ENCODE peak calls at places on chromosomes 12 and 14, in six cellular contexts. R is fibroblast of lung; B is CD4-positive, CD25-positive, alpha-beta regulatory T cell; Q is A549; A is CD4-positive, alpha-beta T cell; M is RWPE2. C is an unnamed sample.

GRCh38 chr12:98438826-98439225 is 76.6 kb upstream of the TMPO start:
- DNase-seq in R (no peak), B (no peak), Q (no peak), A (no peak), M (no peak), C (no peak)

GRCh38 chr14:59190372-59190771 is 1.9 kb downstream of the DAAM1 start:
- DNase-seq in R (no peak), B (no peak), Q (peak; percentile 29), A (no peak), M (no peak), C (no peak)

GRCh38 chr12:103181366-103182152 is 224.1 kb downstream of the ASCL1 start:
- DNase-seq in R (no peak), B (no peak), Q (no peak), A (no peak), M (no peak), C (no peak)

GRCh38 chr12:114688256-114688845 is 4.4 kb upstream of the TBX3 start:
- DNase-seq in R (no peak), B (no peak), Q (no peak), A (no peak), M (no peak), C (no peak)

GRCh38 chr14:73795974-73796373 is 55.7 kb upstream of the PTGR2 start:
- DNase-seq in R (peak; percentile 93), B (no peak), Q (peak; percentile 78), A (no peak), M (peak; percentile 89), C (no peak)

GRCh38 chr14:55188686-55189295 is 2.6 kb downstream of the DLGAP5 start:
- DNase-seq in R (peak; percentile 33), B (no peak), Q (no peak), A (no peak), M (no peak), C (no peak)

GRCh38 chr12:69459477-69459876 is 10.7 kb upstream of the FRS2 start:
- DNase-seq in R (no peak), B (no peak), Q (no peak), A (no peak), M (no peak), C (no peak)

GRCh38 chr12:92141585-92142244 is 3.9 kb downstream of the BTG1 start:
- DNase-seq in R (no peak), B (peak; percentile 82), Q (no peak), A (peak; percentile 26), M (no peak), C (no peak)

GRCh38 chr12:75807494-75807893 is 224.1 kb downstream of the PHLDA1 start:
- DNase-seq in R (no peak), B (no peak), Q (no peak), A (no peak), M (no peak), C (no peak)

GRCh38 chr12:9132008-9132535 is 16.4 kb upstream of the A2M start:
- DNase-seq in R (no peak), B (no peak), Q (peak; percentile 20), A (no peak), M (no peak), C (no peak)

GRCh38 chr12:24948452-24948815 is 467 bp downstream of the BCAT1 start:
- DNase-seq in R (peak; percentile 61), B (peak; percentile 21), Q (peak; percentile 22), A (no peak), M (no peak), C (no peak)

GRCh38 chr14:91953170-91953985 is 5.9 kb upstream of the FBLN5 start:
- DNase-seq in R (peak; percentile 27), B (no peak), Q (no peak), A (no peak), M (no peak), C (no peak)

GRCh38 chr12:119804011-119804641 is 73.0 kb downstream of the CIT start:
- DNase-seq in R (peak; percentile 75), B (no peak), Q (peak; percentile 63), A (no peak), M (peak; percentile 66), C (no peak)

GRCh38 chr14:67533754-67534085 is 630 bp downstream of the PLEKHH1 start:
- DNase-seq in R (no peak), B (no peak), Q (no peak), A (no peak), M (no peak), C (no peak)

GRCh38 chr12:60205500-60205899 is 609.7 kb downstream of the SLC16A7 start:
- DNase-seq in R (peak; percentile 76), B (no peak), Q (peak; percentile 46), A (no peak), M (no peak), C (no peak)

GRCh38 chr12:110107369-110108281 is 16.5 kb upstream of the IFT81 start:
- DNase-seq in R (peak; percentile 98), B (no peak), Q (peak; percentile 98), A (no peak), M (no peak), C (no peak)

GRCh38 chr14:42000450-42000849 is 393.8 kb downstream of the LRFN5 start:
- DNase-seq in R (no peak), B (no peak), Q (peak; percentile 0), A (no peak), M (no peak), C (no peak)

GRCh38 chr12:68462799-68463198 is 130.6 kb upstream of the MDM1 start:
- DNase-seq in R (no peak), B (peak; percentile 61), Q (no peak), A (no peak), M (no peak), C (no peak)

GRCh38 chr14:20116748-20117147 is 6.2 kb downstream of the OR4K17 start:
- DNase-seq in R (no peak), B (no peak), Q (no peak), A (no peak), M (no peak), C (no peak)
- H3K9me3 ChIP-seq in R (no peaks in the 10 kb centered on the region), B (peaks cover 7% of the 10 kb centered on the region), Q (no peaks in the 10 kb centered on the region), A (peaks cover 17% of the 10 kb centered on the region), M (no peaks in the 10 kb centered on the region), C (no peaks in the 10 kb centered on the region)

GRCh38 chr14:82223276-82223675 is 689.6 kb upstream of the SEL1L start:
- DNase-seq in R (no peak), B (no peak), Q (no peak), A (no peak), M (no peak), C (no peak)
- H3K9me3 ChIP-seq in R (no peaks in the 10 kb centered on the region), B (no peaks in the 10 kb centered on the region), Q (no peaks in the 10 kb centered on the region), A (no peaks in the 10 kb centered on the region), M (no peaks in the 10 kb centered on the region), C (no peaks in the 10 kb centered on the region)

GRCh38 chr12:34287437-34287836 is 265.1 kb downstream of the ALG10 start:
- DNase-seq in R (no peak), B (no peak), Q (no peak), A (no peak), M (no peak), C (no peak)
- H3K9me3 ChIP-seq in R (no peaks in the 10 kb centered on the region), B (peaks cover 54% of the 10 kb centered on the region), Q (peaks cover 8% of the 10 kb centered on the region), A (peaks cover 29% of the 10 kb centered on the region), M (no peaks in the 10 kb centered on the region), C (no peaks in the 10 kb centered on the region)

GRCh38 chr12:14602128-14602527 is 34.4 kb upstream of the PLBD1 start:
- DNase-seq in R (no peak), B (no peak), Q (no peak), A (no peak), M (no peak), C (no peak)
- H3K9me3 ChIP-seq in R (no peaks in the 10 kb centered on the region), B (peaks cover 20% of the 10 kb centered on the region), Q (peaks cover 38% of the 10 kb centered on the region), A (peaks cover 28% of the 10 kb centered on the region), M (no peaks in the 10 kb centered on the region), C (peaks cover 4% of the 10 kb centered on the region)

DNA sequence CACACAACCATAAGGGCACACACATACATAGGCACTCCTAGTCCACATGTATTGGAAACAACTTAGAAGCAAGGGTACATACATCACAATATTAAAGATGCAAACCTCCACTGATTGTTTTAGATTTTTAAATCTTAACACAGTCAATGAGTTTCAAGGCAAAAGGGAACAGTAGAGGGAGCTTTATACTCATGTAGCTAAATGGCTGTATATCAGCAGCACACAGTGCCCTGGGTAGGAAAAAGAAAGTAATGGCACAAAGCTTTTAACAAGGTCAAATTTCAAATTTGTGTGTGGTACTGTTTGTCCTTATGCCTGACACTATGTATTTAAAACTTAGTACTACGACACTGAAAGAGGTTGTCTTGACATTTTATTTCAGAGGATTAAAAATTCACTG is 262.0 kb downstream of the MED13L start:
- DNase-seq in R (peak; percentile 57), B (peak; percentile 69), Q (peak; percentile 52), A (no peak), M (no peak), C (no peak)
- H3K9me3 ChIP-seq in R (no peaks in the 10 kb centered on the region), B (no peaks in the 10 kb centered on the region), Q (no peaks in the 10 kb centered on the region), A (no peaks in the 10 kb centered on the region), M (no peaks in the 10 kb centered on the region), C (no peaks in the 10 kb centered on the region)

GRCh38 chr12:28367993-28368392 is 177.7 kb downstream of the CCDC91 start:
- DNase-seq in R (no peak), B (no peak), Q (no peak), A (no peak), M (no peak), C (no peak)

GRCh38 chr12:28374556-28374955 is 184.3 kb downstream of the CCDC91 start:
- DNase-seq in R (peak; percentile 70), B (no peak), Q (no peak), A (no peak), M (no peak), C (no peak)

GRCh38 chr12:28367326-28367725 is 177.1 kb downstream of the CCDC91 start:
- DNase-seq in R (no peak), B (no peak), Q (no peak), A (no peak), M (no peak), C (no peak)

GRCh38 chr12:28369483-28369882 is 179.2 kb downstream of the CCDC91 start:
- DNase-seq in R (no peak), B (no peak), Q (peak; percentile 25), A (no peak), M (no peak), C (no peak)
- H3K9me3 ChIP-seq in R (no peaks in the 10 kb centered on the region), B (peaks cover 53% of the 10 kb centered on the region), Q (peaks cover 46% of the 10 kb centered on the region), A (peaks cover 37% of the 10 kb centered on the region), M (no peaks in the 10 kb centered on the region), C (peaks cover 12% of the 10 kb centered on the region)

GRCh38 chr12:34373926-34374325 is 351.6 kb downstream of the ALG10 start:
- DNase-seq in R (no peak), B (no peak), Q (no peak), A (no peak), M (no peak), C (no peak)

GRCh38 chr12:34368079-34368478 is 345.8 kb downstream of the ALG10 start:
- DNase-seq in R (no peak), B (no peak), Q (no peak), A (no peak), M (no peak), C (no peak)

GRCh38 chr12:34372003-34372402 is 349.7 kb downstream of the ALG10 start:
- DNase-seq in R (no peak), B (no peak), Q (no peak), A (no peak), M (no peak), C (no peak)

GRCh38 chr12:34376133-34376799 is 354.0 kb downstream of the ALG10 start:
- DNase-seq in R (no peak), B (no peak), Q (no peak), A (no peak), M (no peak), C (no peak)

DNA sequence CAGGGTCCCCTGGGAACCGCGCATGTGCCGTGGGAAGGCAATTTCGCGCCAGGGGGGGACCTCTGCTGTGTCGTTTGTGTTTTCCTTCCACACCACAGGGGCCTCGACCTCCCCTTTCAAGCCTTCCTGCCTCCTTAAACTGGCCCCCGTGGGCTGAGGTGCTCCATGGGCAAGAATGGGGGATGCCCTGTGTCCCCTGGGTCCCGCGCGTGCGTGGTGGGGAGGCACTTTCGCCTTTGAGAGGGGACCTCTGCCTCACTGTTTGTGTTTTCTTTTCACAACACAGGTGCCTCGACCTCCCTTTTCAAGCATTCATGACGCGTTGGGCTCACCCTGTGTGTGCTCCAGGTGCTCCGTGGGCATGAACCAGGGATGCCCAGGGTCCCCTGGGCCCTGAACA is 348.8 kb downstream of the ALG10 start:
- DNase-seq in R (no peak), B (no peak), Q (no peak), A (no peak), M (no peak), C (no peak)
- H3K9me3 ChIP-seq in R (no peaks in the 10 kb centered on the region), B (peaks cover 98% of the 10 kb centered on the region), Q (no peaks in the 10 kb centered on the region), A (peaks cover 37% of the 10 kb centered on the region), M (no peaks in the 10 kb centered on the region), C (no peaks in the 10 kb centered on the region)

C was measured in T-helper 17 cell.